ENCODE peak calls at places on chromosomes 1 and 21, in ten cellular contexts. K is upper lobe of right lung, P is neural progenitor cell, O is tibial nerve, A is OCI-LY7, D is uterus, Z is foreskin keratinocyte, G is cardiac muscle cell, M is PC-3, B is aorta. R is an unnamed sample.
A peak's percentile ranks its signal among the peaks of the same experiment; 100 is the strongest.

GRCh38 chr1:158700552-158700951 is at the start of gene OR6K2:
- DNase-seq in P (no peak), B (no peak), K (no peak), G (no peak), D (no peak), Z (no peak), A (no peak), O (no peak), M (no peak), R (no peak)

GRCh38 chr1:214281030-214281901 is at the start of gene SMYD2:
- DNase-seq in K (peak; percentile 90), D (peak; percentile 61), P (peak; percentile 78), Z (peak; percentile 80), O (no peak), A (peak; percentile 80), B (peak; percentile 76), M (peak; percentile 77), G (peak; percentile 87), R (peak; percentile 88)

GRCh38 chr1:176656257-176656995 is 193.5 kb downstream of the PAPPA2 start:
- DNase-seq in K (no peak), B (no peak), A (no peak), G (peak; percentile 91), D (peak; percentile 12), M (peak; percentile 12), P (peak; percentile 52), O (no peak), Z (peak; percentile 85), R (no peak)

GRCh38 chr21:44972821-44973220 is 33.0 kb downstream of the SLX9 start:
- DNase-seq in D (no peak), M (peak; percentile 54), G (no peak), A (no peak), Z (no peak), K (no peak), O (no peak), P (no peak), B (no peak), R (no peak)

GRCh38 chr1:206887701-206888100 is 9.5 kb upstream of the IL24 start:
- DNase-seq in P (no peak), D (no peak), A (no peak), B (no peak), M (peak; percentile 71), K (no peak), O (no peak), Z (no peak), G (no peak), R (no peak)

GRCh38 chr21:29306920-29307319 is 8.2 kb downstream of the BACH1 start:
- DNase-seq in K (no peak), B (no peak), G (no peak), P (no peak), M (no peak), D (no peak), Z (no peak), O (no peak), A (no peak), R (no peak)

GRCh38 chr21:34227386-34227852 is 136.4 kb upstream of the KCNE2 start:
- DNase-seq in Z (no peak), A (no peak), B (peak; percentile 56), P (no peak), K (no peak), O (no peak), G (no peak), M (peak; percentile 12), D (peak; percentile 20), R (no peak)

GRCh38 chr1:30809514-30810263 is 52.1 kb upstream of the LAPTM5 start:
- DNase-seq in D (no peak), A (no peak), G (peak; percentile 85), O (no peak), B (no peak), Z (peak; percentile 55), K (no peak), M (peak; percentile 56), P (peak; percentile 31), R (no peak)

GRCh38 chr1:66999640-67000400 is 54.1 kb downstream of the SLC35D1 start:
- DNase-seq in Z (no peak), O (no peak), K (no peak), M (no peak), P (no peak), A (no peak), G (peak; percentile 69), B (no peak), D (no peak), R (no peak)

GRCh38 chr1:67001682-67002425 is 52.1 kb downstream of the SLC35D1 start:
- DNase-seq in O (no peak), P (no peak), M (no peak), Z (no peak), B (no peak), K (no peak), A (no peak), D (no peak), G (peak; percentile 65), R (no peak)

GRCh38 chr1:67009792-67010191 is 44.2 kb downstream of the SLC35D1 start:
- DNase-seq in D (no peak), K (no peak), Z (no peak), B (no peak), O (no peak), M (no peak), G (no peak), A (no peak), P (no peak), R (no peak)

GRCh38 chr1:67004176-67004575 is 49.8 kb downstream of the SLC35D1 start:
- DNase-seq in M (no peak), Z (no peak), G (no peak), A (no peak), K (no peak), D (no peak), B (no peak), O (no peak), P (no peak), R (no peak)

GRCh38 chr1:67005068-67005467 is 48.9 kb downstream of the SLC35D1 start:
- DNase-seq in M (no peak), D (no peak), G (no peak), P (no peak), Z (no peak), B (no peak), K (no peak), O (no peak), A (no peak), R (no peak)
- H3K4me1 ChIP-seq in M (no peaks in the 10 kb centered on the region), D (no peaks in the 10 kb centered on the region), G (peaks cover 48% of the 10 kb centered on the region), P (no peaks in the 10 kb centered on the region), Z (no peaks in the 10 kb centered on the region), B (peaks cover 4% of the 10 kb centered on the region), K (no peaks in the 10 kb centered on the region), O (no peaks in the 10 kb centered on the region), A (no peaks in the 10 kb centered on the region), R (no peaks in the 10 kb centered on the region)

DNA sequence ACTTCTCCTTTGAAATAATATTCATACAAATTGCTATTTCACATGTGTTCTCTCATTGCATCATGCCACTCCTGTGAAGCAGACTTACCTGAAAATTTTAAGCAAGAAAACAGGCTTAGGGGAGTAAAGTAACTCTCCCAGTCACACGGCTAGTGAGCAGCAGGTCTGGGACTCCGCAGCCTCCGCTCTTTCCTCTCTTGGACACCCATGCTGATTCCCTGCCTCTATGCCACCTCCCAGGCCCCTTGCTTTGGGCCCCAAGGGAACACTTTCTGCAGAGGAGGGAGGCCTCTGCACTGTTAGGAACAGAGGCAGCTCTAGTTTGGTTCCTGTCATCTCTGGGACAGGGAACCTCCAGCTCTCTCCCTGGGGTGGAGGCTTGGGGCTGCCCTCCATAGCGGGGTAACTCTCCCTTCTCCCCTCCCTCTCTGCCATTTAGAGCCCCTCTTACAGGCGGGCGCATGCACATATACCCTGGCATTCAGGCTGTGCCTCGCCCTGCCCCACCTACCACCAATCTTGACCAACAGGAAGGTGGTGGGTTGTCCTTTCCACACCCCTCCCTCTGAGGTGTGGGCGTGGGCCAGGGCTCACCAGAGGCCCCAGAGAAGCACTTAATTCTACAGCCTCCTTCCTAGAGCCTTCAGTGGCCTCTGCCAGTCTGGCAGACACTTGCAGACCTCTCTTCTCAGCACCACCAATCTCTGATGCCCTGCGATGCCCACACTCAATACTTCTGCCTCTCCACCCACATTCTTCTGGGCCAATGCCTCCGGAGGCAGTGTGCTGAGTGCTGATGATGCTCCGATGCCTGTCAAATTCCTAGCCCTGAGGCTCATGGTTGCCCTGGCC is at the start of gene RXFP4:
- DNase-seq in P (no peak), O (no peak), B (no peak), D (no peak), Z (no peak), M (peak; percentile 51), G (no peak), K (peak; percentile 82), A (peak; percentile 52), R (peak; percentile 57)
- H3K27ac ChIP-seq in P (no peak within 1 kb of the TSS), O (peak within 1 kb of the TSS; percentile 64), B (peak within 1 kb of the TSS; percentile 82), D (peak within 1 kb of the TSS; percentile 82), Z (no peak within 1 kb of the TSS), M (no peak within 1 kb of the TSS), G (peak within 1 kb of the TSS; percentile 75), K (peak within 1 kb of the TSS; percentile 89), A (peak within 1 kb of the TSS; percentile 75), R (peak within 1 kb of the TSS; percentile 92)

DNA sequence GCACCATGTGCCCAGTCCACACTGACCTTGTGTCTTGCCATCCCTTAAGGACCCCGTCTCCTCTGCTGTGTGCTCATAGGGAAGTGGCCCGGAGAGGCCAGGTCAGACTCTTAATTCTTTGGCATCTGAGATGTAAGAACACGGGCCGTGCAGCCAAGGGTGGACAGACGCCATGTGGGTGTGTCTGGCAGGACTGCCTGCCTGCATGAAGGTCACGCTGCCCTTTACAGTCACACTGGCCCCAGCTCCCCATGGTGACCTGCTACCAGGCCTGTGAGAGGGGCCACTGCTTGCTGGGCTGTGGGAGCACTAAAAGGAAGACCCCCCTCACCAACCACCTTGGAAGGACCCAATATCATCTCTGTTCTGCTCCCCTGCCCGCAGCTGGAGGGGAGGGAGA is 17.7 kb downstream of the DHRS3 start:
- DNase-seq in O (no peak), K (no peak), B (peak; percentile 84), G (no peak), D (peak; percentile 76), A (no peak), M (no peak), P (no peak), Z (no peak), R (peak; percentile 95)
- H3K4me1 ChIP-seq in O (peaks cover 91% of the 10 kb centered on the region), K (peaks cover 92% of the 10 kb centered on the region), B (peaks cover 2% of the 10 kb centered on the region), G (peaks cover 6% of the 10 kb centered on the region), D (no peaks in the 10 kb centered on the region), A (no peaks in the 10 kb centered on the region), M (peaks cover 76% of the 10 kb centered on the region), P (peaks cover 4% of the 10 kb centered on the region), Z (peaks cover 3% of the 10 kb centered on the region), R (peaks cover 44% of the 10 kb centered on the region)

GRCh38 chr1:10726355-10726754 is 70.1 kb downstream of the CASZ1 start:
- DNase-seq in O (no peak), B (peak; percentile 79), P (no peak), M (peak; percentile 73), G (no peak), A (no peak), Z (peak; percentile 45), K (peak; percentile 84), D (no peak), R (peak; percentile 84)

GRCh38 chr1:10730985-10731384 is 65.5 kb downstream of the CASZ1 start:
- DNase-seq in P (no peak), M (peak; percentile 78), D (no peak), G (no peak), Z (peak; percentile 92), K (no peak), B (no peak), O (no peak), A (no peak), R (no peak)

GRCh38 chr1:10724948-10725852 is 71.2 kb downstream of the CASZ1 start:
- DNase-seq in O (no peak), P (no peak), A (no peak), B (peak; percentile 80), K (peak; percentile 84), D (peak; percentile 63), Z (no peak), M (peak; percentile 25), G (no peak), R (peak; percentile 76)

GRCh38 chr1:10728595-10729410 is 67.6 kb downstream of the CASZ1 start:
- DNase-seq in A (no peak), O (no peak), B (no peak), D (no peak), K (no peak), Z (no peak), G (no peak), P (peak; percentile 93), M (no peak), R (peak; percentile 30)

GRCh38 chr1:10727703-10728348 is 68.6 kb downstream of the CASZ1 start:
- DNase-seq in K (no peak), O (no peak), A (no peak), G (no peak), B (no peak), Z (no peak), M (no peak), D (no peak), P (no peak), R (no peak)
- H3K27ac ChIP-seq in K (no peak overlapping the region), O (no peak overlapping the region), A (no peak overlapping the region), G (peak overlapping the region; percentile 99), B (no peak overlapping the region), Z (no peak overlapping the region), M (no peak overlapping the region), D (no peak overlapping the region), P (peak overlapping the region; percentile 97), R (peak overlapping the region; percentile 58)